ENCODE peak calls at places on chromosome 4, in five cellular contexts. V is T-helper 2 cell, W is B cell, D is EL, Z is coronary artery. F is an unnamed sample.

GRCh38 chr4:165560941-165561340 is 182.1 kb downstream of the CPE start:
- DNase-seq in V (no peak), W (no peak), D (peak; percentile 20), Z (no peak), F (no peak)

GRCh38 chr4:97366661-97367060 is 776.6 kb downstream of the STPG2 start:
- DNase-seq in V (no peak), W (no peak), D (no peak), Z (no peak), F (no peak)

GRCh38 chr4:74156521-74156920 is 1.4 kb upstream of the MTHFD2L start:
- DNase-seq in V (no peak), W (no peak), D (no peak), Z (no peak), F (no peak)

GRCh38 chr4:38603652-38604051 is 60.3 kb upstream of the KLF3 start:
- DNase-seq in V (no peak), W (no peak), D (no peak), Z (no peak), F (no peak)

GRCh38 chr4:102438873-102439614 is 62.1 kb upstream of the NFKB1 start:
- DNase-seq in V (no peak), W (no peak), D (peak; percentile 92), Z (no peak), F (no peak)

GRCh38 chr4:83866821-83867220 is 330.9 kb downstream of the GPAT3 start:
- DNase-seq in V (no peak), W (no peak), D (peak; percentile 59), Z (no peak), F (no peak)

GRCh38 chr4:37953620-37954325 is 6.4 kb upstream of the PTTG2 start:
- DNase-seq in V (no peak), W (no peak), D (peak; percentile 49), Z (no peak), F (no peak)

GRCh38 chr4:140472156-140472555 is 25.9 kb downstream of the MGAT4D start:
- DNase-seq in V (no peak), W (no peak), D (no peak), Z (no peak), F (no peak)

GRCh38 chr4:3413675-3414420 is 27.9 kb upstream of the HGFAC start:
- DNase-seq in V (no peak), W (no peak), D (no peak), Z (no peak), F (peak; percentile 83)

GRCh38 chr4:181301735-181302380 is 941.3 kb upstream of the TENM3 start:
- DNase-seq in V (no peak), W (no peak), D (peak; percentile 54), Z (no peak), F (no peak)

GRCh38 chr4:145819246-145820181 is 119.1 kb downstream of the ZNF827 start:
- DNase-seq in V (no peak), W (no peak), D (no peak), Z (no peak), F (no peak)

GRCh38 chr4:38122060-38122459 is 161.9 kb downstream of the PTTG2 start:
- DNase-seq in V (no peak), W (no peak), D (no peak), Z (no peak), F (no peak)

GRCh38 chr4:77500801-77501200 is 104.8 kb upstream of the CXCL13 start:
- DNase-seq in V (no peak), W (no peak), D (peak; percentile 83), Z (no peak), F (no peak)

GRCh38 chr4:158322119-158322518 is 111.8 kb downstream of the TMEM144 start:
- DNase-seq in V (no peak), W (no peak), D (peak; percentile 18), Z (no peak), F (no peak)

GRCh38 chr4:93394488-93395185 is 433.9 kb upstream of the ATOH1 start:
- DNase-seq in V (no peak), W (no peak), D (no peak), Z (no peak), F (no peak)

GRCh38 chr4:102302762-102303161 is 42.5 kb downstream of the SLC39A8 start:
- DNase-seq in V (no peak), W (no peak), D (no peak), Z (no peak), F (no peak)

GRCh38 chr4:138857399-138857798 is 158.2 kb upstream of the NOCT start:
- DNase-seq in V (no peak), W (no peak), D (no peak), Z (no peak), F (no peak)

GRCh38 chr4:108126806-108127205 is 41.9 kb downstream of the LEF1 start:
- DNase-seq in V (no peak), W (no peak), D (no peak), Z (no peak), F (no peak)

GRCh38 chr4:141807073-141807472 is 170.7 kb downstream of the IL15 start:
- DNase-seq in V (no peak), W (no peak), D (peak; percentile 76), Z (no peak), F (no peak)

GRCh38 chr4:23697722-23698121 is 192.1 kb downstream of the PPARGC1A start:
- DNase-seq in V (no peak), W (no peak), D (no peak), Z (no peak), F (no peak)

GRCh38 chr4:152970102-152970820 is 34.1 kb downstream of the FHDC1 start:
- DNase-seq in V (no peak), W (no peak), D (peak; percentile 92), Z (no peak), F (no peak)

GRCh38 chr4:185018834-185019450 is 652 bp downstream of the HELT start:
- DNase-seq in V (no peak), W (no peak), D (no peak), Z (no peak), F (no peak)

GRCh38 chr4:6448476-6449170 is 23.8 kb downstream of the PPP2R2C start:
- DNase-seq in V (no peak), W (no peak), D (no peak), Z (no peak), F (no peak)

GRCh38 chr4:7383251-7383650 is 51.5 kb downstream of the PSAPL1 start:
- DNase-seq in V (no peak), W (no peak), D (no peak), Z (peak; percentile 16), F (peak; percentile 72)

GRCh38 chr4:154491341-154491679 is 289 bp downstream of the DCHS2 start:
- DNase-seq in V (no peak), W (peak; percentile 65), D (peak; percentile 10), Z (no peak), F (no peak)

GRCh38 chr4:1682860-1683259 is 1.3 kb downstream of the FAM53A start:
- DNase-seq in V (no peak), W (no peak), D (no peak), Z (no peak), F (no peak)

GRCh38 chr4:26529479-26529878 is 39.2 kb upstream of the CCKAR start:
- DNase-seq in V (no peak), W (no peak), D (no peak), Z (no peak), F (no peak)

GRCh38 chr4:174681723-174682300 is 147.2 kb downstream of the GLRA3 start:
- DNase-seq in V (no peak), W (no peak), D (peak; percentile 28), Z (no peak), F (no peak)

GRCh38 chr4:3656441-3657376 is 109.5 kb upstream of the ADRA2C start:
- DNase-seq in V (no peak), W (no peak), D (no peak), Z (no peak), F (no peak)

GRCh38 chr4:8083086-8083825 is 75.4 kb downstream of the ABLIM2 start:
- DNase-seq in V (no peak), W (no peak), D (no peak), Z (no peak), F (no peak)

GRCh38 chr4:91894006-91894405 is 409.8 kb upstream of the GRID2 start:
- DNase-seq in V (no peak), W (no peak), D (no peak), Z (no peak), F (no peak)

GRCh38 chr4:5045099-5045498 is 6.2 kb upstream of the STK32B start:
- DNase-seq in V (no peak), W (no peak), D (peak; percentile 39), Z (no peak), F (peak; percentile 26)

GRCh38 chr4:88613417-88613875 is 21.2 kb downstream of the HERC3 start:
- DNase-seq in V (peak; percentile 26), W (peak; percentile 29), D (no peak), Z (no peak), F (no peak)

GRCh38 chr4:38967260-38968095 is 64.7 kb downstream of the TMEM156 start:
- DNase-seq in V (no peak), W (no peak), D (peak; percentile 89), Z (no peak), F (no peak)

GRCh38 chr4:153152453-153153338 is 51.5 kb upstream of the TRIM2 start:
- DNase-seq in V (peak; percentile 32), W (peak; percentile 60), D (peak; percentile 29), Z (no peak), F (no peak)

GRCh38 chr4:71254451-71255012 is 84.3 kb upstream of the SLC4A4 start:
- DNase-seq in V (no peak), W (no peak), D (no peak), Z (no peak), F (no peak)

GRCh38 chr4:127249066-127249766 is 383.5 kb upstream of the INTU start:
- DNase-seq in V (no peak), W (no peak), D (peak; percentile 41), Z (no peak), F (no peak)

GRCh38 chr4:38387348-38387747 is 276.7 kb upstream of the KLF3 start:
- DNase-seq in V (no peak), W (no peak), D (no peak), Z (peak; percentile 83), F (no peak)

GRCh38 chr4:122661661-122662160 is 40.8 kb upstream of the IL21 start:
- DNase-seq in V (no peak), W (no peak), D (no peak), Z (no peak), F (no peak)

F was measured in mesenteric fat pad.